ENCODE peak calls at places on chromosome 15, in seven cellular contexts. V is Peyer's patch, U is heart left ventricle, K is adrenal gland, J is AG09309, Y is psoas muscle, T is foreskin fibroblast. I is an unnamed sample.

GRCh38 chr15:90067181-90067952 is 34.9 kb downstream of the IDH2 start:
- DNase-seq in U (no peak), K (no peak), V (no peak), T (no peak), J (no peak), Y (no peak), I (no peak)

GRCh38 chr15:63157066-63157890 is at the start of gene RPS27L:
- DNase-seq in J (peak), K (peak), T (peak), V (peak), U (peak), Y (peak), I (peak)

GRCh38 chr15:70412717-70413266 is 315.1 kb upstream of the TLE3 start:
- DNase-seq in V (no peak), J (no peak), K (no peak), Y (no peak), U (no peak), T (no peak), I (no peak)

GRCh38 chr15:61780278-61780677 is 280.0 kb downstream of the VPS13C start:
- DNase-seq in J (no peak), U (no peak), Y (no peak), T (no peak), K (no peak), V (no peak), I (no peak)

GRCh38 chr15:96334705-96335428 is 4.4 kb downstream of the NR2F2 start:
- DNase-seq in U (no peak), V (no peak), T (peak), Y (no peak), K (no peak), J (no peak), I (no peak)

GRCh38 chr15:82298520-82298919 is 35.9 kb downstream of the SAXO2 start:
- DNase-seq in U (no peak), T (no peak), Y (no peak), V (peak), J (no peak), K (no peak), I (no peak)

GRCh38 chr15:42491540-42492225 is 742 bp upstream of the ZNF106 start:
- DNase-seq in U (no peak), K (no peak), T (peak), Y (no peak), J (no peak), V (no peak), I (peak)

GRCh38 chr15:47384316-47384715 is 333.0 kb upstream of the SEMA6D start:
- DNase-seq in T (peak), K (peak), J (peak), V (no peak), U (peak), Y (peak), I (peak)

GRCh38 chr15:92073044-92073785 is 219.7 kb downstream of the SLCO3A1 start:
- DNase-seq in J (no peak), T (no peak), V (no peak), Y (no peak), K (no peak), U (no peak), I (no peak)

GRCh38 chr15:56281145-56281544 is 37.5 kb upstream of the RFX7 start:
- DNase-seq in Y (no peak), K (no peak), V (no peak), J (no peak), T (no peak), U (no peak), I (no peak)

GRCh38 chr15:26639976-26640375 is 132.9 kb downstream of the GABRB3 start:
- DNase-seq in K (no peak), J (no peak), Y (no peak), V (no peak), U (no peak), T (no peak), I (no peak)

GRCh38 chr15:39270976-39271375 is 309.9 kb upstream of the THBS1 start:
- DNase-seq in J (peak), K (no peak), Y (no peak), T (peak), U (no peak), V (no peak), I (peak)

GRCh38 chr15:67826717-67827560 is 1.6 kb downstream of the SKOR1 start:
- DNase-seq in J (no peak), U (no peak), V (no peak), Y (no peak), K (no peak), T (no peak), I (no peak)

GRCh38 chr15:57464480-57464879 is 88.2 kb downstream of the CGNL1 start:
- DNase-seq in Y (no peak), J (no peak), K (no peak), U (no peak), V (no peak), T (no peak), I (no peak)

GRCh38 chr15:66115568-66116206 is 137.9 kb downstream of the MEGF11 start:
- DNase-seq in Y (no peak), T (no peak), U (no peak), J (no peak), V (no peak), K (no peak), I (no peak)

GRCh38 chr15:23687143-23687470 is at the start of gene NDN:
- DNase-seq in K (peak), V (no peak), Y (peak), J (no peak), T (peak), U (peak), I (peak)

GRCh38 chr15:95932676-95933075 is 397.8 kb upstream of the NR2F2 start:
- DNase-seq in V (no peak), U (no peak), Y (no peak), J (peak), K (no peak), T (peak), I (peak)

GRCh38 chr15:43930079-43930478 is 103.3 kb downstream of the WDR76 start:
- DNase-seq in Y (no peak), K (no peak), U (no peak), J (peak), V (no peak), T (peak), I (no peak)

GRCh38 chr15:80830677-80831076 is 51.5 kb downstream of the CEMIP start:
- DNase-seq in Y (no peak), J (no peak), K (no peak), T (no peak), V (no peak), U (no peak), I (no peak)

GRCh38 chr15:51310064-51310463 is 28.3 kb downstream of the CYP19A1 start:
- DNase-seq in K (peak), Y (no peak), V (no peak), T (peak), J (peak), U (no peak), I (peak)

GRCh38 chr15:78325092-78325843 is 14.9 kb upstream of the CRABP1 start:
- DNase-seq in J (no peak), Y (no peak), U (no peak), V (no peak), K (no peak), T (peak), I (peak)

GRCh38 chr15:75648156-75649000 is 666 bp downstream of the SNX33 start:
- DNase-seq in Y (peak), U (peak), K (peak), V (no peak), J (no peak), T (peak), I (peak)

GRCh38 chr15:67093146-67093874 is 27.9 kb downstream of the SMAD3 start:
- DNase-seq in V (peak), J (no peak), K (peak), T (no peak), Y (no peak), U (peak), I (no peak)

GRCh38 chr15:40847225-40847961 is 3.5 kb downstream of the SPINT1 start:
- DNase-seq in U (peak), T (peak), V (peak), Y (peak), J (no peak), K (peak), I (peak)
- TF ChIP-seq CTCF in U (no peak), T (no peak), V (no peak), Y (no peak), J (no peak), K (no peak), I (no peak)

DNA sequence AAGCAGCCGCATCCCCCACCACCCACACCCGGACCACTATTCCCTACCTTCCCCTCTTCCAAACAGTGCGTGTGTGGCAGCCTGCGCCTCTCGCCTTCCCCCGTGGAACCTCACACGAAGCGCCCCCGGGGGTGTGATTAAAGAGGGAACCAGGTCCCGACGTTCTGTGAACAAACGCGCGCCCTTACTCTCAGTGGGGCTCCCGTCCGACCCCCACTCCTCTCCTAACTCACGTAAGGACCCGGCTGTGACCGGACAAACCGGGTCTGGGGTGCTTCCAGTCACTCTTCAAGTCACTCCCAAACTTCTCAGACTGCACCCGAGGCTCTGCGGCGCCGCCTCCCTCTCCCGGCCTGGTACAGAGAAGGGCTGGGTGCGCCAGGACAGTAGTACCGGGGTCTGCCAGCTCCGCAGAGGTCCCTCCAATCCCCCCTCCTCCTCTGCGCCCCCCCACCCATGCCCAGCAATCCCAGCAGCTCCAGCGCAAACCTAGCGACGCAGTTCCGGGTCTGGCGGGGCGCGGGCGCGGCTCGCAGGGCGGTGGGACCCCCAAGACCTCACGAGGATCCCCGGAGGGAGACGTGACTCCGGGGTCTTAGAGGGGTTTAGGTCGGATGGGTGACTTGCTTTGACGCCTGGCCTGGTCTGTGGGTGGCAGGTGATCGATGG is 574 bp downstream of the DUOXA1 start:
- DNase-seq in U (no peak), V (no peak), T (no peak), J (no peak), Y (no peak), K (no peak), I (no peak)
- H3K4me3 ChIP-seq in U (peak), V (peak), T (no peak), J (peak), Y (peak), K (no peak), I (no peak)

GRCh38 chr15:60442031-60442665 is 36.8 kb downstream of the ICE2 start:
- DNase-seq in J (no peak), V (no peak), K (no peak), Y (no peak), T (no peak), U (no peak), I (no peak)
- TF ChIP-seq CTCF in J (no peak), V (no peak), K (no peak), Y (no peak), T (no peak), U (no peak), I (no peak)

GRCh38 chr15:25469377-25469776 is 30.6 kb upstream of the UBE3A start:
- DNase-seq in V (no peak), J (no peak), T (peak), Y (no peak), K (peak), U (peak), I (peak)

GRCh38 chr15:25470230-25470629 is 31.4 kb upstream of the UBE3A start:
- DNase-seq in U (no peak), Y (no peak), V (no peak), J (no peak), T (no peak), K (no peak), I (no peak)

GRCh38 chr15:25464784-25465183 is 26.0 kb upstream of the UBE3A start:
- DNase-seq in U (no peak), J (no peak), K (no peak), V (no peak), T (no peak), Y (no peak), I (no peak)

GRCh38 chr15:25468611-25469010 is 29.8 kb upstream of the UBE3A start:
- DNase-seq in J (no peak), K (no peak), Y (no peak), U (no peak), V (no peak), T (no peak), I (no peak)

DNA sequence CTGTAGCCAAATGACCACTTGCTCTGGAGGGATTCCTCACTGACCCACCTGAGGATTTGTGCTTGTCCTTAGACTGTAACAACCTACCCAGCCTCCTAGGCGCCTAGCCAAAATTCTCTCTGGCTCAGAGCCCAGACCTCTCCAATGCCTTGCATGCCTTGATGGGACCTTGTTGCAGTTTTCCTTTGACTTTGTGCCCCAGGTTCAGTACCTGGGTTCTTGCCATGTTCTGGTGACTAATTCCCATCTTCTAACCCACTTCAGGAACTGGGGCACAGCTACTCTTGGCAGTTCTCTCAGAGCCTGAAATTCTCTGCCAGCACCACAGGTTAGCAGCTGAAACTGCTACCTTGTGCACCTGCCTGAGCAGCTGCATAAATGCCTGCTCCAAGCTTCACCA is 27.0 kb upstream of the UBE3A start:
- DNase-seq in J (no peak), T (no peak), V (no peak), U (peak), Y (no peak), K (peak), I (no peak)
- H3K4me3 ChIP-seq in J (no peak), T (no peak), V (no peak), U (no peak), Y (no peak), K (no peak), I (no peak)

I was measured in cardiac fibroblast.